ENCODE peak calls at places on chromosomes 16 and 17, in five cellular contexts. B, V, L, H and S are unnamed samples.

GRCh38 chr17:55664287-55664686 is 58.4 kb downstream of the TMEM100 start:
- DNase-seq in B (no peak), V (no peak), L (peak), H (no peak), S (peak)

GRCh38 chr16:1014771-1015495 is 33.4 kb downstream of the SOX8 start:
- DNase-seq in B (no peak), V (no peak), L (no peak), H (no peak), S (no peak)

GRCh38 chr17:68290268-68290954 is 516 bp downstream of the SLC16A6 start:
- DNase-seq in B (peak), V (no peak), L (peak), H (no peak), S (peak)

GRCh38 chr17:82696916-82697807 is 1.3 kb downstream of the RAB40B start:
- DNase-seq in B (peak), V (no peak), L (peak), H (no peak), S (peak)

GRCh38 chr17:48068491-48068961 is 20.4 kb downstream of the NFE2L1 start:
- DNase-seq in B (peak), V (no peak), L (no peak), H (no peak), S (no peak)

GRCh38 chr16:1527836-1528811 is 5.3 kb upstream of the TMEM204 start:
- DNase-seq in B (no peak), V (no peak), L (no peak), H (no peak), S (no peak)

GRCh38 chr17:6475411-6475810 is 31.2 kb downstream of the PIMREG start:
- DNase-seq in B (no peak), V (no peak), L (no peak), H (no peak), S (no peak)

GRCh38 chr17:70084476-70084875 is 9.5 kb downstream of the KCNJ16 start:
- DNase-seq in B (no peak), V (no peak), L (no peak), H (no peak), S (no peak)

GRCh38 chr17:82229686-82230626 is 1.1 kb downstream of the SLC16A3 start:
- DNase-seq in B (no peak), V (no peak), L (no peak), H (no peak), S (no peak)

GRCh38 chr17:13509561-13509960 is 92.2 kb downstream of the HS3ST3A1 start:
- DNase-seq in B (no peak), V (no peak), L (no peak), H (no peak), S (no peak)

GRCh38 chr16:88771294-88771772 is 13.7 kb downstream of the PIEZO1 start:
- DNase-seq in B (no peak), V (no peak), L (no peak), H (no peak), S (no peak)

GRCh38 chr17:3512512-3513171 is 36.8 kb downstream of the ASPA start:
- DNase-seq in B (peak), V (no peak), L (no peak), H (peak), S (no peak)

GRCh38 chr16:27242868-27243590 is 25.5 kb downstream of the NSMCE1 start:
- DNase-seq in B (no peak), V (peak), L (no peak), H (peak), S (no peak)

GRCh38 chr17:17395885-17396284 is 80.9 kb upstream of the MED9 start:
- DNase-seq in B (no peak), V (no peak), L (no peak), H (no peak), S (no peak)

GRCh38 chr17:18916816-18917496 is 35.0 kb upstream of the SLC5A10 start:
- DNase-seq in B (no peak), V (peak), L (no peak), H (no peak), S (no peak)

GRCh38 chr17:81477173-81477572 is 35.4 kb downstream of the ACTG1 start:
- DNase-seq in B (no peak), V (no peak), L (no peak), H (no peak), S (no peak)

GRCh38 chr17:19762515-19762961 is 14.4 kb upstream of the ALDH3A1 start:
- DNase-seq in B (peak), V (no peak), L (peak), H (no peak), S (peak)

GRCh38 chr16:11156401-11156800 is 99.6 kb downstream of the SOCS1 start:
- DNase-seq in B (no peak), V (no peak), L (no peak), H (no peak), S (no peak)

GRCh38 chr17:39965017-39965699 is 2.4 kb downstream of the GSDMA start:
- DNase-seq in B (no peak), V (no peak), L (no peak), H (no peak), S (no peak)

GRCh38 chr17:70702683-70703255 is 533.4 kb downstream of the KCNJ2 start:
- DNase-seq in B (no peak), V (no peak), L (no peak), H (no peak), S (no peak)

GRCh38 chr17:47649972-47650524 is 329 bp downstream of the KPNB1 start:
- DNase-seq in B (no peak), V (no peak), L (peak), H (no peak), S (peak)

GRCh38 chr17:18065546-18065945 is 22.2 kb upstream of the DRG2 start:
- DNase-seq in B (no peak), V (no peak), L (no peak), H (no peak), S (no peak)

GRCh38 chr17:48622857-48623256 is 3.3 kb downstream of the HOXB9 start:
- DNase-seq in B (no peak), V (no peak), L (no peak), H (no peak), S (no peak)

GRCh38 chr17:82356028-82356427 is 3.0 kb upstream of the TEX19 start:
- DNase-seq in B (no peak), V (no peak), L (no peak), H (no peak), S (no peak)

GRCh38 chr17:2171725-2172446 is 117.0 kb downstream of the HIC1 start:
- DNase-seq in B (no peak), V (peak), L (no peak), H (peak), S (no peak)

GRCh38 chr17:49022391-49022941 is 25.3 kb downstream of the IGF2BP1 start:
- DNase-seq in B (peak), V (no peak), L (no peak), H (no peak), S (no peak)